ENCODE peak calls at places on chromosomes 3 and 15, in eight cellular contexts. M is endothelial cell, X is H1, R is BJ, H is K562, W is B cell, K is GM23338, P is brain microvascular endothelial cell. A is an unnamed sample.

GRCh38 chr15:67067161-67067853 is 1.9 kb downstream of the SMAD3 start:
- DNase-seq in X (no peak), P (no peak), H (no peak), M (peak), R (no peak), K (peak), W (no peak), A (no peak)

GRCh38 chr3:23256741-23257435 is 53.8 kb downstream of the UBE2E2 start:
- DNase-seq in X (no peak), R (no peak), W (no peak), P (no peak), M (no peak), K (no peak), H (no peak), A (no peak)

GRCh38 chr3:166303685-166304084 is 466.5 kb upstream of the BCHE start:
- DNase-seq in R (no peak), W (no peak), P (no peak), X (no peak), H (no peak), K (no peak), M (no peak), A (no peak)

GRCh38 chr3:50817756-50818518 is 143.2 kb downstream of the DOCK3 start:
- DNase-seq in P (no peak), K (peak), H (no peak), X (no peak), M (no peak), R (no peak), W (no peak), A (no peak)

GRCh38 chr15:49370782-49371181 is 52.3 kb upstream of the FGF7 start:
- DNase-seq in K (no peak), W (no peak), H (no peak), X (no peak), R (no peak), P (peak), M (no peak), A (no peak)

GRCh38 chr3:142888484-142889262 is at the start of gene PCOLCE2:
- DNase-seq in K (peak), X (peak), H (peak), M (peak), W (peak), P (no peak), R (no peak), A (peak)

GRCh38 chr3:48306290-48306689 is 27.2 kb downstream of the SPINK8 start:
- DNase-seq in M (no peak), H (no peak), K (no peak), W (peak), P (no peak), X (no peak), R (no peak), A (no peak)

GRCh38 chr3:24119321-24119751 is 174.2 kb downstream of the NR1D2 start:
- DNase-seq in X (no peak), K (no peak), R (no peak), H (no peak), M (no peak), W (no peak), P (peak), A (no peak)

GRCh38 chr3:23079976-23080375 is 123.2 kb upstream of the UBE2E2 start:
- DNase-seq in M (no peak), R (no peak), K (peak), W (no peak), X (no peak), P (no peak), H (no peak), A (no peak)

GRCh38 chr15:32802296-32802936 is 84.6 kb downstream of the GREM1 start:
- DNase-seq in X (no peak), P (peak), K (no peak), H (no peak), R (peak), M (no peak), W (no peak), A (no peak)

GRCh38 chr3:42491876-42492507 is 10.5 kb upstream of the VIPR1 start:
- DNase-seq in P (no peak), R (no peak), X (no peak), M (no peak), K (no peak), W (no peak), H (no peak), A (no peak)

GRCh38 chr3:59424268-59425010 is 374.6 kb upstream of the CFAP20DC start:
- DNase-seq in P (peak), W (peak), R (peak), X (no peak), M (no peak), H (no peak), K (no peak), A (peak)

GRCh38 chr3:172224560-172225214 is 185.3 kb downstream of the FNDC3B start:
- DNase-seq in R (no peak), K (no peak), H (no peak), X (no peak), P (no peak), W (no peak), M (no peak), A (no peak)

GRCh38 chr15:29554531-29554930 is 267.7 kb downstream of the TJP1 start:
- DNase-seq in H (no peak), R (no peak), W (no peak), M (no peak), P (no peak), K (no peak), X (no peak), A (no peak)

GRCh38 chr3:36372534-36372935 is 7.8 kb upstream of the STAC start:
- DNase-seq in P (peak), R (no peak), W (no peak), M (no peak), H (no peak), X (no peak), K (no peak), A (no peak)

GRCh38 chr15:94535298-94536048 is 304.1 kb downstream of the MCTP2 start:
- DNase-seq in X (no peak), M (no peak), R (no peak), K (no peak), H (no peak), P (no peak), W (no peak), A (no peak)

GRCh38 chr3:23402728-23403505 is 199.8 kb downstream of the UBE2E2 start:
- DNase-seq in P (no peak), H (no peak), X (no peak), M (no peak), K (no peak), W (peak), R (no peak), A (no peak)

GRCh38 chr15:94028121-94028520 is 203.2 kb upstream of the MCTP2 start:
- DNase-seq in R (no peak), M (no peak), K (no peak), X (no peak), H (no peak), W (no peak), P (no peak), A (no peak)

GRCh38 chr3:192920406-192920805 is 2.8 kb upstream of the MB21D2 start:
- DNase-seq in W (no peak), K (no peak), X (no peak), M (no peak), H (no peak), P (no peak), R (no peak), A (no peak)

GRCh38 chr3:24472358-24472757 is 22.3 kb downstream of the THRB start:
- DNase-seq in M (no peak), H (no peak), R (no peak), P (no peak), W (no peak), K (no peak), X (no peak), A (no peak)

GRCh38 chr3:66239513-66240135 is 18.8 kb downstream of the SLC25A26 start:
- DNase-seq in P (no peak), X (no peak), R (no peak), W (no peak), M (no peak), H (no peak), K (no peak), A (no peak)

GRCh38 chr15:40379853-40380252 is 2.7 kb upstream of the KNSTRN start:
- DNase-seq in X (no peak), K (no peak), W (no peak), H (no peak), M (no peak), R (peak), P (peak), A (no peak)

GRCh38 chr3:132784502-132785025 is 62.4 kb upstream of the NPHP3 start:
- DNase-seq in R (no peak), M (no peak), X (no peak), H (no peak), P (no peak), K (no peak), W (no peak), A (no peak)

GRCh38 chr3:102057781-102058421 is 208.6 kb downstream of the NFKBIZ start:
- DNase-seq in M (no peak), W (peak), H (no peak), R (no peak), K (no peak), X (no peak), P (no peak), A (peak)

GRCh38 chr3:127722928-127723603 is 50.3 kb downstream of the ABTB1 start:
- DNase-seq in M (no peak), K (no peak), H (no peak), W (no peak), X (no peak), P (no peak), R (no peak), A (no peak)

GRCh38 chr3:59418836-59419235 is 369.0 kb upstream of the CFAP20DC start:
- DNase-seq in H (no peak), M (no peak), K (no peak), R (no peak), W (no peak), X (no peak), P (no peak), A (no peak)

GRCh38 chr15:70099167-70099965 is 1.6 kb upstream of the TLE3 start:
- DNase-seq in X (peak), K (peak), R (peak), P (peak), H (peak), W (peak), M (peak), A (peak)
- TF ChIP-seq CTCF in X (no peak), K (no peak), R (no peak), P (no peak), H (no peak), W (no peak), M (no peak), A (no peak)

DNA sequence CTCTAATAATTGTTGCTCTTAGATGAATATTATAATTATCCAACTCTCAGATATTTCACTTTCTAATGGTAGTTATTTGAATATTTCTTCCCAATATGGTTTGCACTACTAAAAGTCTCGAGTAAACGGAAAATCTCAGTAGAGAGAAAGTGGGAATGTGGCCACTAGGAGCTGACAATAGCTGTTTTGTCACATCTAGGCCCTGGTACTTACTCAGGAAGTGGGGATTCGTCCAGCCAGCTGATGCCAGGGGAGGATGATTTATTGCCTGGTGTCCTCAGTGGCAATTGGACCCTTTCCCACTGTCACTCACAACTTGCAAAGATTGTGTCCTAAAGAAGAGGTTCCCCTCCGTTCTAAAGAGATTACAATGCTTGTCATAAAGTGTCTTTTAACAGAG is 320.9 kb downstream of the MECOM start:
- DNase-seq in M (no peak), R (no peak), W (no peak), P (no peak), X (no peak), H (no peak), K (peak), A (no peak)
- TF ChIP-seq CTCF in M (no peak), R (no peak), W (no peak), P (peak), X (no peak), H (no peak), K (no peak), A (no peak)

GRCh38 chr15:34358367-34358766 is 8.6 kb downstream of the LPCAT4 start:
- DNase-seq in W (no peak), K (peak), P (no peak), M (no peak), X (no peak), H (peak), R (no peak), A (no peak)
- TF ChIP-seq CTCF in W (no peak), K (no peak), P (peak), M (no peak), X (peak), H (peak), R (peak), A (no peak)

DNA sequence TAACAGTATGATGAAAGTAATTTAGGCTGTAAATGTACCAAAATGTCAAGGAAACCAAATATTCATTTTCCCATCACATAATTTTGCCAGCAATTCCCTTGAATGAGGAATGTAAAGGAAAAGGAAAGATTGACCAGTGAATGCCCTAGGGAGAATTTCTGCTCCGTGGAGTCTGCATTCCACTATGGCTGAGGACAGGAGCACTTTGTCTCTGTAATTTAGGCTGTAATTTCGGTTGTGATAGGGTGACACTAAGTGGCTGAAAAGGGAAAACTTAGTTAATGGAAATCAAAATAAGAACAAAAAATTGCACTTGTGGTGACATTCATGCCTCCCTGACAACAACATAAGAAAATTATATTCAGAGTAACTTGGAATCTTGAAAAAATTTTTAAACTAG is 8.3 kb upstream of the TMEM207 start:
- DNase-seq in H (no peak), K (peak), R (no peak), P (no peak), X (no peak), M (no peak), W (no peak), A (no peak)
- TF ChIP-seq CTCF in H (no peak), K (peak), R (no peak), P (no peak), X (no peak), M (no peak), W (no peak), A (no peak)

DNA sequence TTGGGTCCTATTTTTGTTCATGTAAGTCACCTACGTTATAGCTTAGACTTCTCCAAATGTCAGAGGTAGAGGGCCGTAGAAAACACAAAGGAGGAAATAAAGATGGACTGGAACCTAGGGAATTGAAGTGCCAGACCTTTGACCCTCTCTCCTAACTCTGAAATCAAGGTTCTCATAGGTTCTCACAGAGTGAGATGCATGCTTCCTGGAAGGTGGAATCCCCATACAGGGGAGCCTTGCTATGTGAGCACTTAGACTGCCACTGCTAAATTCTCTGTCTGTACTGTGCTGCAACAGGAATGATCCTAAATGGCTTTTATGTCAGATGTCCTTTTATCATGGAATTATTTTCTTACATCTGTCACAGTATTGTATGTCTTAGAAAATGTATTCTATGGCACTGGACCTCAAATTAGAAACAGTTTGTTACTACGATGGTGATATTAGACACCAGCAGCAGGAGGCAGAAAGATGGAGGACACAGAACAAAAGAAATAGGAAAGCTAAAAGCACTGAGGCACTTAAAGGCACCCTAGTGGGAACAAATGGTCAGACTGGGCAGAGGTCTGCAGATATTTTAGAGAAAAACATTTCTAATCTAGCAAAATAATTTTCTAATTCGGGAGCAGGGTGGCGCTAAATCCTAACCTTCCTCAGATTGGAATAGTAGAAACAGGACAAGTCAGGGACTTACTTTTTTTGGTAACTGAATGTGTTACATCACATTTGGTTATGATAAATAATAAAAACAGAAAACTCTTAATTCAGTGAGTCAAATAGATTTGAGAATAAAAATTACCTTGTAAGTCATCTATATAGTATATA is 60.2 kb upstream of the CDAN1 start:
- DNase-seq in K (peak), M (no peak), H (peak), R (no peak), W (no peak), X (no peak), P (peak), A (no peak)
- TF ChIP-seq CTCF in K (peak), M (no peak), H (peak), R (no peak), W (no peak), X (no peak), P (no peak), A (no peak)

GRCh38 chr3:4508048-4508981 is 15.2 kb downstream of the ITPR1 start:
- DNase-seq in P (no peak), M (no peak), K (peak), X (no peak), W (no peak), R (no peak), H (peak), A (peak)
- TF ChIP-seq CTCF in P (no peak), M (no peak), K (no peak), X (no peak), W (no peak), R (no peak), H (peak), A (no peak)

GRCh38 chr3:159807137-159808028 is 181.3 kb upstream of the IL12A start:
- DNase-seq in H (no peak), M (no peak), R (no peak), P (no peak), X (no peak), W (no peak), K (no peak), A (no peak)

GRCh38 chr3:159804726-159805410 is 183.8 kb upstream of the IL12A start:
- DNase-seq in X (peak), P (peak), K (peak), W (peak), M (peak), H (peak), R (no peak), A (peak)

GRCh38 chr3:159806412-159806811 is 182.2 kb upstream of the IL12A start:
- DNase-seq in P (no peak), H (no peak), M (no peak), W (no peak), K (no peak), R (no peak), X (no peak), A (no peak)

GRCh38 chr3:159803444-159803843 is 185.2 kb upstream of the IL12A start:
- DNase-seq in R (no peak), W (no peak), K (no peak), X (no peak), H (no peak), M (no peak), P (peak), A (no peak)

DNA sequence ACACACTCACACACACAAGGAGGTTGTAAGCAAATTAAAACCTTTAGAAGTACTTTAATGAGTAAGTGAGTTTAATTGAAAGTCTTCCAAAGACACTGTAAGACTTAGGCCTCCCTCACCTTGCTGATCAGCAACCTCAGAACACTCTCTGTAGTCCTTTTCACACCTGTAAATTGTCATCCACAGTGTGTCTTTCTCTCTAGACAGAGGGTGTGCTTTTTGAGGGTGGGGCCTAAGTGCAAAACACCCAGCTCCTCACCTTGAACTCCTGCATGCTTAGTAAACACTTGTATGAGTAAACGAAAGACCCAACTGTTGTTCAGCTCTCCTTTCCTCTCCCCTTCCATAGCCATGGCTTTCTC is 183.2 kb upstream of the IL12A start:
- DNase-seq in P (no peak), R (no peak), X (no peak), W (no peak), M (no peak), H (no peak), K (no peak), A (no peak)
- TF ChIP-seq CTCF in P (no peak), R (no peak), X (no peak), W (no peak), M (peak), H (no peak), K (no peak), A (no peak)

GRCh38 chr3:107117156-107117555 is 260.1 kb upstream of the CCDC54 start:
- DNase-seq in P (no peak), H (no peak), M (no peak), K (no peak), R (no peak), X (no peak), W (no peak), A (no peak)

GRCh38 chr3:107116251-107116650 is 261.0 kb upstream of the CCDC54 start:
- DNase-seq in H (no peak), M (no peak), X (no peak), K (no peak), R (no peak), W (no peak), P (no peak), A (no peak)

GRCh38 chr3:107112356-107112755 is 264.9 kb upstream of the CCDC54 start:
- DNase-seq in W (no peak), P (no peak), R (no peak), H (no peak), X (no peak), M (no peak), K (no peak), A (no peak)

DNA sequence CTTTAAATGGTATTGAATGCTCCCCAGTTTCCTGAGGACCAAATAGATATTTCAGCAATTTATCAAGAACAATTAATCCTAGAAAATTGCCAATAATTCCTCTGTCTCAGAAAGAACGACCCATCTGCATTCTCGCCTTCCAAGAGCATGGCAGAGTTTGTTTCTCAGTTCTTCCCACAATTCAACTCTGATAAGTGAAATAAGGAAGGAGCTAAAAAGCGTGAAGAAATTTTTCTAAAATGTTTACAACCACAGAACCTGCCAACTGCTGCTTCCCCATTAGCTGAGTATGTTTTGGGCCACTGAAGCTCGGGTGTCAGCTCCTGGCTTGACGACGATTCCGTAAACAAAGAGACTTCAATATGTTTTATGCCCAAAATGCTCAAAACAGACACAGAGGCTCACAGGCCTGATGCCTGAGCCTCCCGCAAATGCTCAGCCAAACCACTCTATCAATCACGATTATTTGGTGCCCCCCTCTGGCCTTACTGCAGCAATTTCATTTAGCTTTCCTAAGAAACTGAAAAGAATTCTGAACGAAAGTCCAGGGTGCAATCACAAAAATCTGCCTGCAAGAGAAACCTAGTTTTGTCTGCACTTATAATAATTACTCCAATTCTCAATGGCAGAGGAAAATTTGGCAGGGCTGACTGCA is 259.2 kb upstream of the CCDC54 start:
- DNase-seq in W (peak), X (peak), K (peak), M (peak), P (peak), R (peak), H (peak), A (peak)
- TF ChIP-seq CTCF in W (no peak), X (peak), K (peak), M (peak), P (peak), R (peak), H (peak), A (peak)

GRCh38 chr3:177887475-177887874 is 648.8 kb upstream of the KCNMB2 start:
- DNase-seq in H (no peak), W (no peak), R (no peak), P (no peak), K (no peak), M (no peak), X (no peak), A (peak)

GRCh38 chr3:177894021-177894690 is 642.1 kb upstream of the KCNMB2 start:
- DNase-seq in K (no peak), P (no peak), R (no peak), W (no peak), H (no peak), M (no peak), X (no peak), A (no peak)

GRCh38 chr3:177889158-177889557 is 647.1 kb upstream of the KCNMB2 start:
- DNase-seq in R (no peak), W (no peak), P (peak), K (no peak), H (no peak), X (no peak), M (no peak), A (no peak)

GRCh38 chr3:177898185-177898584 is 638.1 kb upstream of the KCNMB2 start:
- DNase-seq in H (no peak), R (no peak), W (no peak), M (no peak), K (no peak), X (no peak), P (no peak), A (no peak)

GRCh38 chr3:177893321-177893720 is 642.9 kb upstream of the KCNMB2 start:
- DNase-seq in H (no peak), R (no peak), X (no peak), P (no peak), W (no peak), K (peak), M (no peak), A (no peak)
- TF ChIP-seq CTCF in H (no peak), R (peak), X (no peak), P (peak), W (no peak), K (no peak), M (no peak), A (no peak)

A was measured in GM20000.